ENCODE peak calls at places on chromosomes 13 and 19, in six cellular contexts. One of them, this sample, is unnamed.
A peak's percentile ranks its signal among the peaks of the same experiment; 100 is the strongest.

GRCh38 chr13:43981091-43981490 is 101.4 kb downstream of the LACC1 start:
- DNase-seq in left lung: no peak
- DNase-seq in fibroblast of lung: no peak
- DNase-seq in neural progenitor cell: peak; percentile 28
- DNase-seq in dorsolateral prefrontal cortex: no peak
- DNase-seq in testis: no peak
- DNase-seq in this sample: no peak

GRCh38 chr13:111550062-111550461 is 229.6 kb downstream of the TEX29 start:
- DNase-seq in fibroblast of lung: no peak
- DNase-seq in neural progenitor cell: no peak
- DNase-seq in dorsolateral prefrontal cortex: no peak
- DNase-seq in left lung: no peak
- DNase-seq in testis: no peak
- DNase-seq in this sample: no peak

GRCh38 chr19:19067276-19068072 is 3.7 kb downstream of the SLC25A42 start:
- DNase-seq in neural progenitor cell: no peak
- DNase-seq in testis: no peak
- DNase-seq in dorsolateral prefrontal cortex: no peak
- DNase-seq in fibroblast of lung: no peak
- DNase-seq in left lung: no peak
- DNase-seq in this sample: no peak

GRCh38 chr19:1837625-1838105 is 10.6 kb downstream of the REXO1 start:
- DNase-seq in neural progenitor cell: peak; percentile 73
- DNase-seq in testis: no peak
- DNase-seq in fibroblast of lung: no peak
- DNase-seq in left lung: no peak
- DNase-seq in dorsolateral prefrontal cortex: no peak
- DNase-seq in this sample: peak; percentile 48

GRCh38 chr13:66556306-66556705 is 673.8 kb downstream of the PCDH9 start:
- DNase-seq in fibroblast of lung: no peak
- DNase-seq in dorsolateral prefrontal cortex: no peak
- DNase-seq in left lung: no peak
- DNase-seq in testis: no peak
- DNase-seq in neural progenitor cell: no peak
- DNase-seq in this sample: no peak

GRCh38 chr19:34480971-34481821 is at the start of gene WTIP:
- DNase-seq in fibroblast of lung: peak; percentile 87
- DNase-seq in dorsolateral prefrontal cortex: no peak
- DNase-seq in neural progenitor cell: peak; percentile 97
- DNase-seq in testis: peak; percentile 81
- DNase-seq in left lung: peak; percentile 76
- DNase-seq in this sample: peak; percentile 67

GRCh38 chr19:51398096-51398704 is 7.8 kb upstream of the C19orf84 start:
- DNase-seq in fibroblast of lung: peak; percentile 29
- DNase-seq in neural progenitor cell: peak; percentile 48
- DNase-seq in testis: no peak
- DNase-seq in dorsolateral prefrontal cortex: no peak
- DNase-seq in left lung: no peak
- DNase-seq in this sample: no peak

GRCh38 chr19:34356875-34357274 is 8.1 kb upstream of the GPI start:
- DNase-seq in dorsolateral prefrontal cortex: no peak
- DNase-seq in left lung: no peak
- DNase-seq in testis: no peak
- DNase-seq in neural progenitor cell: no peak
- DNase-seq in fibroblast of lung: no peak
- DNase-seq in this sample: no peak

GRCh38 chr19:9818175-9818733 is 625 bp downstream of the FBXL12 start:
- DNase-seq in fibroblast of lung: no peak
- DNase-seq in left lung: no peak
- DNase-seq in dorsolateral prefrontal cortex: no peak
- DNase-seq in neural progenitor cell: no peak
- DNase-seq in testis: no peak
- DNase-seq in this sample: no peak

GRCh38 chr19:15248648-15249559 is 16.7 kb upstream of the EPHX3 start:
- DNase-seq in testis: peak; percentile 81
- DNase-seq in fibroblast of lung: peak; percentile 88
- DNase-seq in dorsolateral prefrontal cortex: no peak
- DNase-seq in neural progenitor cell: no peak
- DNase-seq in left lung: peak; percentile 67
- DNase-seq in this sample: peak; percentile 76

GRCh38 chr19:4064551-4065260 is 2.0 kb downstream of the ZBTB7A start:
- DNase-seq in dorsolateral prefrontal cortex: peak; percentile 76
- DNase-seq in neural progenitor cell: peak; percentile 65
- DNase-seq in testis: peak; percentile 73
- DNase-seq in fibroblast of lung: peak; percentile 54
- DNase-seq in left lung: no peak
- DNase-seq in this sample: peak; percentile 56

GRCh38 chr13:108795841-108796240 is 166.4 kb downstream of the MYO16 start:
- DNase-seq in fibroblast of lung: no peak
- DNase-seq in left lung: no peak
- DNase-seq in testis: no peak
- DNase-seq in neural progenitor cell: no peak
- DNase-seq in dorsolateral prefrontal cortex: no peak
- DNase-seq in this sample: no peak

GRCh38 chr19:53432088-53432661 is 391 bp downstream of the ZNF761 start:
- DNase-seq in left lung: peak; percentile 40
- DNase-seq in fibroblast of lung: peak; percentile 11
- DNase-seq in testis: no peak
- DNase-seq in neural progenitor cell: peak; percentile 54
- DNase-seq in dorsolateral prefrontal cortex: peak; percentile 46
- DNase-seq in this sample: peak; percentile 27

GRCh38 chr13:51849145-51850101 is 4.4 kb upstream of the TMEM272 start:
- DNase-seq in fibroblast of lung: peak; percentile 53
- DNase-seq in neural progenitor cell: peak; percentile 76
- DNase-seq in testis: peak; percentile 45
- DNase-seq in left lung: no peak
- DNase-seq in dorsolateral prefrontal cortex: no peak
- DNase-seq in this sample: no peak

DNA sequence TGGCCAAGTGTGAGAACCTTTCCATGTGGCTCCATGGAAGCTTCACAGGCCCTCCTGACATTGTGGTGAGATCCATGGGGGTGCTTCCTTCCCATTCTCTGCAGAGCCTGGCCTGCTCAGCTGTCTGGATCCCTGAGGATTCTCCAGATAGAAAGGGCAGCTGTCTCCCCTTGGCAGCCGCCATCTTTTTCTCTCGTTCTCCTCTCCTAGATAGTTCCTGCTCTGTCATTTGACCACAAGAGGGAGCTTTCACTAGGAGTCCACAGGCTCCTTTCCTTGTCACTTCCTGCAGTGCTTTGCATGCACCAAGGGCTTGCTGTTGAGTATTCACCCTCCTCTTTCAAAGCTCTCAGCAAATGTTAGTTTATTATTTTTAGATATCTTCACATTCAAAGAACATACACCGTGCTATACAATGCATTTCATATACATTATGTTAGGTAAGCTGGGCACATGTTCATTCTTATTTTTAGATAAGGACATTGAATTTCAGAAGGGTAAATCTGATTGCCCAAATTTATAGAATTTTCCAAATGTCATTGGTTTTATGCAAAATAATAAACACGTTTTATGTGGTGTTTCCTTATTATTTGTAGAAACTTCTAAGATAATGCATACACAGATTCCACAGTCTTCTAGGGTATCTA is 133.2 kb downstream of the FRY start:
- DNase-seq in neural progenitor cell: peak; percentile 81
- DNase-seq in left lung: no peak
- DNase-seq in fibroblast of lung: peak; percentile 80
- DNase-seq in testis: peak; percentile 63
- DNase-seq in dorsolateral prefrontal cortex: no peak
- DNase-seq in this sample: no peak
- H3K27ac ChIP-seq in neural progenitor cell: no peak overlapping the region
- H3K27ac ChIP-seq in left lung: no peak overlapping the region
- H3K27ac ChIP-seq in fibroblast of lung: peak overlapping the region; percentile 29
- H3K27ac ChIP-seq in testis: no peak overlapping the region
- H3K27ac ChIP-seq in dorsolateral prefrontal cortex: no peak overlapping the region
- H3K27ac ChIP-seq in this sample: no peak overlapping the region

GRCh38 chr13:40102854-40103253 is 447.4 kb downstream of the COG6 start:
- DNase-seq in left lung: no peak
- DNase-seq in dorsolateral prefrontal cortex: no peak
- DNase-seq in neural progenitor cell: no peak
- DNase-seq in fibroblast of lung: no peak
- DNase-seq in testis: no peak
- DNase-seq in this sample: peak; percentile 52

GRCh38 chr13:40096357-40096911 is 441.0 kb downstream of the COG6 start:
- DNase-seq in dorsolateral prefrontal cortex: no peak
- DNase-seq in fibroblast of lung: no peak
- DNase-seq in testis: no peak
- DNase-seq in neural progenitor cell: peak; percentile 26
- DNase-seq in left lung: no peak
- DNase-seq in this sample: no peak

GRCh38 chr13:40101708-40102359 is 446.4 kb downstream of the COG6 start:
- DNase-seq in dorsolateral prefrontal cortex: no peak
- DNase-seq in neural progenitor cell: no peak
- DNase-seq in testis: no peak
- DNase-seq in left lung: no peak
- DNase-seq in fibroblast of lung: no peak
- DNase-seq in this sample: no peak

GRCh38 chr13:40103864-40104263 is 448.4 kb downstream of the COG6 start:
- DNase-seq in fibroblast of lung: no peak
- DNase-seq in testis: no peak
- DNase-seq in neural progenitor cell: no peak
- DNase-seq in left lung: no peak
- DNase-seq in dorsolateral prefrontal cortex: no peak
- DNase-seq in this sample: no peak

GRCh38 chr13:40102360-40102727 is 446.9 kb downstream of the COG6 start:
- DNase-seq in dorsolateral prefrontal cortex: no peak
- DNase-seq in testis: no peak
- DNase-seq in fibroblast of lung: no peak
- DNase-seq in neural progenitor cell: no peak
- DNase-seq in left lung: no peak
- DNase-seq in this sample: no peak
- H3K27ac ChIP-seq in dorsolateral prefrontal cortex: no peak overlapping the region
- H3K27ac ChIP-seq in testis: no peak overlapping the region
- H3K27ac ChIP-seq in fibroblast of lung: no peak overlapping the region
- H3K27ac ChIP-seq in neural progenitor cell: no peak overlapping the region
- H3K27ac ChIP-seq in left lung: no peak overlapping the region
- H3K27ac ChIP-seq in this sample: no peak overlapping the region

DNA sequence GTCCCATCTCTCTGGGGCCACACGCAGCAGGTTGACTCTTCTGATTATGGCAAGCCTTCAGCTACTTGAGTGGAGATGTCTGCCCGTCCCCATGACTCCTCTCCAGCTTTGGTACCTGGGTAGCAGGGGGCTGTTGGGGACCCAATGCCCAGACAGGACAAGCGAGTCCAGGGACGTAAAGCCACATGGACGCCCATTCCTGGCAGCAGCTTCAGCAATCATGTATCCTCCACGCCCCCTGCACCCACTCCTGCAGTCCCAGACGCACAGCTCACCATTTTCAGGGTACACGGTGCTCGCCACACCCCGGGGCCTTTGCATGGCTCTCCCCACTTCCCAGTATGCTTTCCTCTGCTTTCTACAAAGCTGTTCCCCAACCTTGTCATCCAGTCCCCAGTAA is 22.0 kb upstream of the VSTM2B start:
- DNase-seq in fibroblast of lung: no peak
- DNase-seq in dorsolateral prefrontal cortex: peak; percentile 41
- DNase-seq in testis: no peak
- DNase-seq in left lung: no peak
- DNase-seq in neural progenitor cell: no peak
- DNase-seq in this sample: no peak
- H3K27ac ChIP-seq in fibroblast of lung: no peak overlapping the region
- H3K27ac ChIP-seq in dorsolateral prefrontal cortex: peak overlapping the region; percentile 96
- H3K27ac ChIP-seq in testis: no peak overlapping the region
- H3K27ac ChIP-seq in left lung: no peak overlapping the region
- H3K27ac ChIP-seq in neural progenitor cell: no peak overlapping the region
- H3K27ac ChIP-seq in this sample: no peak overlapping the region

GRCh38 chr13:34748078-34748477 is 194.0 kb upstream of the NBEA start:
- DNase-seq in dorsolateral prefrontal cortex: no peak
- DNase-seq in neural progenitor cell: no peak
- DNase-seq in testis: peak; percentile 54
- DNase-seq in left lung: peak; percentile 44
- DNase-seq in fibroblast of lung: peak; percentile 79
- DNase-seq in this sample: no peak

GRCh38 chr13:34748561-34748960 is 193.5 kb upstream of the NBEA start:
- DNase-seq in dorsolateral prefrontal cortex: no peak
- DNase-seq in fibroblast of lung: no peak
- DNase-seq in neural progenitor cell: no peak
- DNase-seq in testis: no peak
- DNase-seq in left lung: no peak
- DNase-seq in this sample: no peak

GRCh38 chr13:34750078-34750703 is 191.9 kb upstream of the NBEA start:
- DNase-seq in testis: peak; percentile 58
- DNase-seq in left lung: no peak
- DNase-seq in fibroblast of lung: no peak
- DNase-seq in dorsolateral prefrontal cortex: peak; percentile 59
- DNase-seq in neural progenitor cell: peak; percentile 57
- DNase-seq in this sample: no peak

GRCh38 chr13:34747507-34747906 is 194.6 kb upstream of the NBEA start:
- DNase-seq in left lung: no peak
- DNase-seq in testis: no peak
- DNase-seq in dorsolateral prefrontal cortex: no peak
- DNase-seq in neural progenitor cell: no peak
- DNase-seq in fibroblast of lung: no peak
- DNase-seq in this sample: no peak

GRCh38 chr13:34749046-34749445 is 193.0 kb upstream of the NBEA start:
- DNase-seq in left lung: no peak
- DNase-seq in dorsolateral prefrontal cortex: no peak
- DNase-seq in fibroblast of lung: no peak
- DNase-seq in neural progenitor cell: no peak
- DNase-seq in testis: no peak
- DNase-seq in this sample: no peak
- H3K27ac ChIP-seq in left lung: no peak overlapping the region
- H3K27ac ChIP-seq in dorsolateral prefrontal cortex: peak overlapping the region; percentile 58
- H3K27ac ChIP-seq in fibroblast of lung: no peak overlapping the region
- H3K27ac ChIP-seq in neural progenitor cell: no peak overlapping the region
- H3K27ac ChIP-seq in testis: no peak overlapping the region
- H3K27ac ChIP-seq in this sample: no peak overlapping the region

DNA sequence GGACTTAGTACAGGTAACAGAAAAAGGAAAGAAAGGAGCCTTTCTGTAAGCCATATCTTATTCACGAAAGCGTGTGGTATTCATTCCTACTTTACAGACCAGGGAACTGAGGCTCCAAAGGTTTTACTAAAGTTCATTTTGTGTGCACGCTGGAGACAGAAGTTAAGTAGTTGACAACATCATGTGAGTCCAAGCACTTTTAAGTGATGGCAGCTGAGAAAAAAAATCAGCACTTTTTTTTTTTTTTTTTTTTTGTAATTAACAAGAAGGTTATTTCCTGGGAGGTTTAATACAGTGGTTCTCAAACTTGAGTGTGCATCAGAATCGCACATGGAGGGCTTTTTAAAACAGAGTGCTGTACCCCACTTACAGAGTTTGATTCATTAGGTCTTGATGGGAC is 2.0 kb downstream of the DNAJC3 start:
- DNase-seq in dorsolateral prefrontal cortex: no peak
- DNase-seq in neural progenitor cell: no peak
- DNase-seq in fibroblast of lung: no peak
- DNase-seq in testis: no peak
- DNase-seq in left lung: no peak
- DNase-seq in this sample: no peak
- H3K27ac ChIP-seq in dorsolateral prefrontal cortex: no peak overlapping the region
- H3K27ac ChIP-seq in neural progenitor cell: no peak overlapping the region
- H3K27ac ChIP-seq in fibroblast of lung: no peak overlapping the region
- H3K27ac ChIP-seq in testis: peak overlapping the region; percentile 2
- H3K27ac ChIP-seq in left lung: peak overlapping the region; percentile 99
- H3K27ac ChIP-seq in this sample: peak overlapping the region; percentile 96